ENCODE peak calls at places on chromosomes 7 and 10, in five cellular contexts. K is IMR-90, Z is PC-3, V is mammary epithelial cell, L is neuronal stem cell. P is an unnamed sample.

GRCh38 chr7:30983042-30983913 is 19.5 kb downstream of the GHRHR start:
- DNase-seq in K (peak; percentile 69), L (peak; percentile 91), V (peak; percentile 62), Z (peak; percentile 89), P (peak; percentile 82)

GRCh38 chr7:94095359-94096009 is 91.3 kb upstream of the BET1 start:
- DNase-seq in Z (no peak), L (no peak), K (no peak), V (no peak), P (peak; percentile 8)

GRCh38 chr10:132517951-132518521 is 19.6 kb upstream of the INPP5A start:
- DNase-seq in V (no peak), L (no peak), K (no peak), Z (no peak), P (no peak)

GRCh38 chr7:75928600-75928939 is 13.6 kb downstream of the POR start:
- DNase-seq in Z (no peak), V (no peak), K (no peak), L (no peak), P (no peak)

GRCh38 chr7:31633894-31634494 is 53.0 kb upstream of the PPP1R17 start:
- DNase-seq in K (peak; percentile 39), L (peak; percentile 60), Z (peak; percentile 80), V (peak; percentile 48), P (peak; percentile 69)

GRCh38 chr7:123712619-123713018 is 36.2 kb downstream of the WASL start:
- DNase-seq in K (peak; percentile 69), V (peak; percentile 31), L (no peak), Z (no peak), P (peak; percentile 47)

GRCh38 chr7:23333671-23334246 is 34.6 kb downstream of the MALSU1 start:
- DNase-seq in V (peak; percentile 80), K (peak; percentile 96), Z (peak; percentile 96), L (no peak), P (peak; percentile 98)

GRCh38 chr7:3683886-3684539 is 383.0 kb downstream of the SDK1 start:
- DNase-seq in V (no peak), L (no peak), Z (no peak), K (no peak), P (no peak)

GRCh38 chr7:28922618-28923331 is 35.4 kb downstream of the TRIL start:
- DNase-seq in K (peak; percentile 75), L (peak; percentile 91), V (peak; percentile 32), Z (peak; percentile 83), P (peak; percentile 83)

GRCh38 chr10:106682175-106682574 is 482.3 kb downstream of the SORCS1 start:
- DNase-seq in K (peak; percentile 4), V (no peak), L (no peak), Z (peak; percentile 45), P (peak; percentile 23)

GRCh38 chr7:111091623-111092370 is 870 bp downstream of the LRRN3 start:
- DNase-seq in L (peak; percentile 51), V (no peak), Z (no peak), K (no peak), P (no peak)

GRCh38 chr7:114620208-114620607 is 205.6 kb downstream of the FOXP2 start:
- DNase-seq in Z (no peak), L (no peak), K (no peak), V (no peak), P (no peak)

GRCh38 chr10:127047878-127048238 is 142.6 kb downstream of the DOCK1 start:
- DNase-seq in V (no peak), Z (no peak), K (no peak), L (no peak), P (no peak)

GRCh38 chr7:16795624-16796023 is 9.2 kb downstream of the AGR2 start:
- DNase-seq in L (no peak), K (no peak), V (no peak), Z (no peak), P (no peak)

GRCh38 chr7:30330134-30331111 is 46.0 kb downstream of the ZNRF2 start:
- DNase-seq in K (peak; percentile 25), L (no peak), V (no peak), Z (no peak), P (no peak)

GRCh38 chr7:139602143-139602722 is 78.7 kb downstream of the CLEC2L start:
- DNase-seq in L (peak; percentile 18), V (peak; percentile 10), Z (peak; percentile 39), K (peak; percentile 42), P (peak; percentile 69)

GRCh38 chr10:123897146-123897545 is 5.5 kb upstream of the CPXM2 start:
- DNase-seq in L (no peak), V (no peak), K (no peak), Z (no peak), P (peak; percentile 20)

GRCh38 chr7:151875862-151876111 is 1.1 kb downstream of the PRKAG2 start:
- DNase-seq in L (peak; percentile 67), Z (no peak), V (no peak), K (no peak), P (no peak)

GRCh38 chr10:48729941-48730457 is 45.3 kb downstream of the WDFY4 start:
- DNase-seq in L (no peak), Z (no peak), K (no peak), V (no peak), P (no peak)

GRCh38 chr7:6228865-6229264 is 43.6 kb downstream of the CYTH3 start:
- DNase-seq in L (no peak), Z (no peak), K (peak; percentile 74), V (no peak), P (peak; percentile 70)

GRCh38 chr10:36725581-36726520 is 399.5 kb upstream of the ANKRD30A start:
- DNase-seq in K (peak; percentile 88), Z (peak; percentile 100), V (peak; percentile 95), L (peak; percentile 69), P (peak; percentile 91)

GRCh38 chr10:82190432-82191260 is 315.7 kb downstream of the NRG3 start:
- DNase-seq in L (no peak), Z (no peak), K (no peak), V (no peak), P (no peak)

GRCh38 chr7:920351-921070 is 34.0 kb downstream of the ADAP1 start:
- DNase-seq in K (no peak), L (no peak), V (no peak), Z (peak; percentile 17), P (no peak)

GRCh38 chr7:79897166-79897565 is 237.5 kb upstream of the GNAI1 start:
- DNase-seq in K (peak; percentile 34), L (no peak), Z (no peak), V (no peak), P (peak; percentile 12)

GRCh38 chr7:72152171-72153131 is 259.7 kb downstream of the CALN1 start:
- DNase-seq in K (no peak), Z (no peak), V (no peak), L (no peak), P (no peak)
- H3K36me3 ChIP-seq in K (no peaks in the 10 kb centered on the region), Z (no peaks in the 10 kb centered on the region), V (no peaks in the 10 kb centered on the region), L (no peaks in the 10 kb centered on the region), P (no peaks in the 10 kb centered on the region)

GRCh38 chr7:106776618-106777347 is 88.3 kb upstream of the PIK3CG start:
- DNase-seq in Z (no peak), V (no peak), K (no peak), L (no peak), P (no peak)

GRCh38 chr7:106774213-106774767 is 90.8 kb upstream of the PIK3CG start:
- DNase-seq in K (no peak), V (no peak), Z (no peak), L (no peak), P (no peak)

GRCh38 chr7:106774768-106775551 is 90.1 kb upstream of the PIK3CG start:
- DNase-seq in V (no peak), Z (peak; percentile 57), L (no peak), K (peak; percentile 27), P (peak; percentile 64)

GRCh38 chr7:106775975-106776607 is 89.0 kb upstream of the PIK3CG start:
- DNase-seq in L (no peak), Z (no peak), V (no peak), K (no peak), P (no peak)

GRCh38 chr7:106775552-106775936 is 89.5 kb upstream of the PIK3CG start:
- DNase-seq in Z (peak; percentile 80), K (peak; percentile 86), V (peak; percentile 87), L (no peak), P (peak; percentile 87)
- H3K9ac ChIP-seq in Z (peak overlapping the region; percentile 71), K (peak overlapping the region; percentile 73), V (no peak overlapping the region), L (no peak overlapping the region), P (peak overlapping the region; percentile 63)

GRCh38 chr10:73799899-73800559 is 11.4 kb downstream of the NDST2 start:
- DNase-seq in Z (no peak), V (no peak), L (no peak), K (no peak), P (no peak)

GRCh38 chr10:73797324-73798025 is 12.1 kb downstream of the ZSWIM8 start:
- DNase-seq in L (no peak), V (no peak), K (no peak), Z (no peak), P (no peak)

GRCh38 chr10:73798927-73799563 is 12.4 kb downstream of the NDST2 start:
- DNase-seq in Z (no peak), L (no peak), V (no peak), K (no peak), P (no peak)

GRCh38 chr10:73796766-73797165 is 11.4 kb downstream of the ZSWIM8 start:
- DNase-seq in K (no peak), V (no peak), Z (no peak), L (no peak), P (no peak)

DNA sequence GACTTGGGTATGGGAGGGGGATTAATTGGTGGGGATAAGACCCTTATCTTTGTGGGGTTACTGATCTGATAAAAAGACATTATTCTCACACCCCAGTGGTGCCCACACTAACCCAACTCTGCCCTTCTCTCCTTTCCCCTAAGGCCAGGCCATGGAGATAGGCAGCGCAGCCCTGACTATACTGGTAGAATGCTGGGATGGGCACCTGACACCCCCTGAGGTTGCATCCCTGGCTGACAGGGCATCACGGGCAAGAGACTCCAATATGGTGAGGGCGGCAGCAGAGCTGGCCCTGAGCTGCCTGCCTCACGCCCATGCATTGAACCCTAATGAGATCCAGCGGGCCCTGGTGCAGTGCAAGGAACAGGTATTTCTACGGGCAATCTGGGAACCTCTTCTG is 12.7 kb downstream of the ZSWIM8 start:
- DNase-seq in L (no peak), V (no peak), Z (no peak), K (no peak), P (no peak)
- H3K36me3 ChIP-seq in L (peaks cover 95% of the 10 kb centered on the region), V (peaks cover 18% of the 10 kb centered on the region), Z (peaks cover 85% of the 10 kb centered on the region), K (peaks cover 88% of the 10 kb centered on the region), P (peaks cover 43% of the 10 kb centered on the region)

GRCh38 chr10:95558593-95559320 is 2.4 kb downstream of the SORBS1 start:
- DNase-seq in L (no peak), K (no peak), V (no peak), Z (no peak), P (no peak)
- H3K9ac ChIP-seq in L (no peak overlapping the region), K (no peak overlapping the region), V (no peak overlapping the region), Z (no peak overlapping the region), P (no peak overlapping the region)

GRCh38 chr10:3169271-3169670 is 3.3 kb downstream of the PITRM1 start:
- DNase-seq in V (no peak), Z (no peak), L (no peak), K (no peak), P (no peak)

GRCh38 chr10:3167611-3168330 is 4.8 kb downstream of the PITRM1 start:
- DNase-seq in L (no peak), K (no peak), V (peak; percentile 8), Z (peak; percentile 1), P (no peak)

GRCh38 chr10:3163879-3164278 is 8.7 kb downstream of the PITRM1 start:
- DNase-seq in Z (no peak), L (no peak), K (no peak), V (peak; percentile 34), P (no peak)

GRCh38 chr10:3165196-3165595 is 7.4 kb downstream of the PITRM1 start:
- DNase-seq in V (no peak), K (no peak), Z (no peak), L (no peak), P (no peak)

GRCh38 chr10:3166496-3167290 is 5.9 kb downstream of the PITRM1 start:
- DNase-seq in K (no peak), V (peak; percentile 16), Z (no peak), L (no peak), P (no peak)
- H3K36me3 ChIP-seq in K (peaks cover 56% of the 10 kb centered on the region), V (peaks cover 48% of the 10 kb centered on the region), Z (peaks cover 25% of the 10 kb centered on the region), L (peaks cover 84% of the 10 kb centered on the region), P (peaks cover 69% of the 10 kb centered on the region)

P was measured in GM23248.